ENCODE peak calls at places on chromosomes 4 and X, in nine cellular contexts. One of them, this sample, is unnamed. For H3K27me3 and H3K4me1, the result is how much of the 10 kb centered on the place peaks cover.

GRCh38 chrX:64853424-64853823 is 122.8 kb downstream of the ZC4H2 start:
- DNase-seq in GM23338: no peak
- DNase-seq in CD8-positive, alpha-beta T cell: no peak
- DNase-seq in heart left ventricle: no peak
- DNase-seq in ovary: no peak
- DNase-seq in A673: no peak
- DNase-seq in upper lobe of left lung: no peak
- DNase-seq in neural progenitor cell: no peak
- DNase-seq in SK-N-SH: no peak
- DNase-seq in this sample: no peak

GRCh38 chrX:109485470-109486340 is 3.8 kb upstream of the GUCY2F start:
- DNase-seq in heart left ventricle: peak
- DNase-seq in neural progenitor cell: peak
- DNase-seq in A673: peak
- DNase-seq in ovary: peak
- DNase-seq in upper lobe of left lung: no peak
- DNase-seq in GM23338: peak
- DNase-seq in SK-N-SH: peak
- DNase-seq in CD8-positive, alpha-beta T cell: peak
- DNase-seq in this sample: no peak

GRCh38 chr4:173057906-173058305 is 110.7 kb upstream of the GALNT7 start:
- DNase-seq in A673: no peak
- DNase-seq in ovary: no peak
- DNase-seq in heart left ventricle: no peak
- DNase-seq in GM23338: no peak
- DNase-seq in SK-N-SH: no peak
- DNase-seq in CD8-positive, alpha-beta T cell: no peak
- DNase-seq in upper lobe of left lung: no peak
- DNase-seq in neural progenitor cell: no peak
- DNase-seq in this sample: no peak

GRCh38 chr4:68858039-68858438 is 42.2 kb downstream of the UGT2B10 start:
- DNase-seq in neural progenitor cell: no peak
- DNase-seq in GM23338: no peak
- DNase-seq in CD8-positive, alpha-beta T cell: no peak
- DNase-seq in heart left ventricle: no peak
- DNase-seq in SK-N-SH: no peak
- DNase-seq in ovary: no peak
- DNase-seq in upper lobe of left lung: no peak
- DNase-seq in A673: no peak
- DNase-seq in this sample: no peak

GRCh38 chr4:5477613-5478012 is 230.7 kb downstream of the EVC2 start:
- DNase-seq in A673: no peak
- DNase-seq in neural progenitor cell: no peak
- DNase-seq in upper lobe of left lung: no peak
- DNase-seq in ovary: no peak
- DNase-seq in CD8-positive, alpha-beta T cell: no peak
- DNase-seq in GM23338: no peak
- DNase-seq in heart left ventricle: no peak
- DNase-seq in SK-N-SH: no peak
- DNase-seq in this sample: no peak

GRCh38 chrX:153861733-153862300 is 24.2 kb downstream of the L1CAM start:
- DNase-seq in neural progenitor cell: no peak
- DNase-seq in ovary: no peak
- DNase-seq in A673: no peak
- DNase-seq in upper lobe of left lung: no peak
- DNase-seq in CD8-positive, alpha-beta T cell: no peak
- DNase-seq in SK-N-SH: peak
- DNase-seq in heart left ventricle: no peak
- DNase-seq in GM23338: no peak
- DNase-seq in this sample: no peak

GRCh38 chr4:105194328-105195231 is 47.9 kb downstream of the TET2 start:
- DNase-seq in ovary: no peak
- DNase-seq in neural progenitor cell: no peak
- DNase-seq in A673: no peak
- DNase-seq in GM23338: no peak
- DNase-seq in heart left ventricle: no peak
- DNase-seq in SK-N-SH: no peak
- DNase-seq in CD8-positive, alpha-beta T cell: no peak
- DNase-seq in upper lobe of left lung: no peak
- DNase-seq in this sample: no peak

GRCh38 chr4:92305878-92306520 is 2.2 kb downstream of the GRID2 start:
- DNase-seq in neural progenitor cell: peak
- DNase-seq in SK-N-SH: peak
- DNase-seq in upper lobe of left lung: peak
- DNase-seq in ovary: no peak
- DNase-seq in A673: no peak
- DNase-seq in heart left ventricle: no peak
- DNase-seq in GM23338: peak
- DNase-seq in CD8-positive, alpha-beta T cell: no peak
- DNase-seq in this sample: no peak

GRCh38 chrX:12975670-12975965 is 708 bp downstream of the TMSB4X start:
- DNase-seq in CD8-positive, alpha-beta T cell: no peak
- DNase-seq in A673: no peak
- DNase-seq in neural progenitor cell: peak
- DNase-seq in GM23338: no peak
- DNase-seq in upper lobe of left lung: peak
- DNase-seq in heart left ventricle: peak
- DNase-seq in SK-N-SH: no peak
- DNase-seq in ovary: peak
- DNase-seq in this sample: no peak

GRCh38 chr4:45662996-45663395 is 460.9 kb downstream of the GABRG1 start:
- DNase-seq in GM23338: peak
- DNase-seq in A673: peak
- DNase-seq in CD8-positive, alpha-beta T cell: no peak
- DNase-seq in upper lobe of left lung: no peak
- DNase-seq in neural progenitor cell: peak
- DNase-seq in SK-N-SH: no peak
- DNase-seq in heart left ventricle: peak
- DNase-seq in ovary: no peak
- DNase-seq in this sample: no peak

GRCh38 chr4:145186719-145187118 is 6.3 kb upstream of the OTUD4 start:
- DNase-seq in GM23338: no peak
- DNase-seq in upper lobe of left lung: no peak
- DNase-seq in ovary: no peak
- DNase-seq in neural progenitor cell: no peak
- DNase-seq in heart left ventricle: no peak
- DNase-seq in A673: no peak
- DNase-seq in SK-N-SH: no peak
- DNase-seq in CD8-positive, alpha-beta T cell: no peak
- DNase-seq in this sample: no peak

GRCh38 chrX:46710927-46711623 is 47.8 kb downstream of the SLC9A7 start:
- DNase-seq in ovary: no peak
- DNase-seq in upper lobe of left lung: no peak
- DNase-seq in neural progenitor cell: peak
- DNase-seq in CD8-positive, alpha-beta T cell: no peak
- DNase-seq in GM23338: peak
- DNase-seq in A673: no peak
- DNase-seq in SK-N-SH: peak
- DNase-seq in heart left ventricle: no peak
- DNase-seq in this sample: no peak

GRCh38 chr4:38490753-38491446 is 173.1 kb upstream of the KLF3 start:
- DNase-seq in heart left ventricle: no peak
- DNase-seq in SK-N-SH: no peak
- DNase-seq in GM23338: no peak
- DNase-seq in upper lobe of left lung: no peak
- DNase-seq in ovary: no peak
- DNase-seq in A673: no peak
- DNase-seq in CD8-positive, alpha-beta T cell: no peak
- DNase-seq in neural progenitor cell: no peak
- DNase-seq in this sample: no peak

GRCh38 chrX:154727418-154728323 is 23.2 kb downstream of the GAB3 start:
- DNase-seq in GM23338: no peak
- DNase-seq in CD8-positive, alpha-beta T cell: no peak
- DNase-seq in A673: no peak
- DNase-seq in upper lobe of left lung: no peak
- DNase-seq in heart left ventricle: peak
- DNase-seq in neural progenitor cell: no peak
- DNase-seq in ovary: peak
- DNase-seq in SK-N-SH: no peak
- DNase-seq in this sample: no peak

GRCh38 chr4:38889143-38889542 is 21.5 kb downstream of the FAM114A1 start:
- DNase-seq in heart left ventricle: no peak
- DNase-seq in SK-N-SH: no peak
- DNase-seq in CD8-positive, alpha-beta T cell: no peak
- DNase-seq in neural progenitor cell: no peak
- DNase-seq in A673: peak
- DNase-seq in ovary: no peak
- DNase-seq in upper lobe of left lung: no peak
- DNase-seq in GM23338: no peak
- DNase-seq in this sample: no peak

GRCh38 chrX:144717682-144718081 is 529.6 kb upstream of the SPANXN1 start:
- DNase-seq in SK-N-SH: no peak
- DNase-seq in upper lobe of left lung: no peak
- DNase-seq in GM23338: no peak
- DNase-seq in ovary: no peak
- DNase-seq in A673: no peak
- DNase-seq in CD8-positive, alpha-beta T cell: no peak
- DNase-seq in neural progenitor cell: no peak
- DNase-seq in heart left ventricle: no peak
- DNase-seq in this sample: no peak
- H3K27me3 ChIP-seq in SK-N-SH: under half
- H3K27me3 ChIP-seq in upper lobe of left lung: under half
- H3K27me3 ChIP-seq in GM23338: under half
- H3K27me3 ChIP-seq in ovary: under half
- H3K27me3 ChIP-seq in A673: under half
- H3K27me3 ChIP-seq in CD8-positive, alpha-beta T cell: under half
- H3K27me3 ChIP-seq in neural progenitor cell: under half
- H3K27me3 ChIP-seq in heart left ventricle: under half
- H3K27me3 ChIP-seq in this sample: under half

DNA sequence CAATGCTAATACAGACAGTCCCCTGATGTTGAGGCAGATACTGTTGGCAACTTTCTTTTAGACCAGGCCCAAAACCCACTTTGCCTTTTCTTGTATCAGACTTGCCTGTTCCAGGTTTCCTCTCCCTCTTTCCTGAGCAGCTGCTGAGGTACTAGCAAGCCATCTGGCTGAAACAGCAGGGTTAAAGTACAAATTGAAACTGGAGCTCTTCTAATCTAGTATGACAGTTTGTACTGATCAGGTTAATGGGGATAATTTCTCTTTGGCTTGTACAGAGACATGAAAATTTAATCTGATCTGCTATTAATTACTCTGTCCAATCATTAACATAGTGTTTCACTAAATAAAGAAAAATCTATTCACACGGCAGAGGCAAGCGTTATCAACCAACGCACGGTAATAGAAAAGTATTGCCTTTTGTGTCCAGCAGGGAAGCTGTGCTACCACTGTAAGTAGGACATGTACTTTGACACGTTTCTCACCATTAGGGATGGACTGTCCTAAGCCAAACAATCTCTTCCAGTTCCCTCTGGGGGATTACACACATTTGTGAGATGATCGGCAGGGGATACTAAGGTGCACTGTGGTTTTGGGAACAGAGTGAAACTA is 71.1 kb downstream of the IGSF1 start:
- DNase-seq in GM23338: no peak
- DNase-seq in SK-N-SH: no peak
- DNase-seq in upper lobe of left lung: no peak
- DNase-seq in ovary: no peak
- DNase-seq in A673: no peak
- DNase-seq in CD8-positive, alpha-beta T cell: no peak
- DNase-seq in neural progenitor cell: no peak
- DNase-seq in heart left ventricle: no peak
- DNase-seq in this sample: no peak
- TF ChIP-seq CTCF in GM23338: no peak
- TF ChIP-seq CTCF in SK-N-SH: no peak
- TF ChIP-seq CTCF in upper lobe of left lung: no peak
- TF ChIP-seq CTCF in ovary: no peak
- TF ChIP-seq CTCF in A673: no peak
- TF ChIP-seq CTCF in CD8-positive, alpha-beta T cell: no peak
- TF ChIP-seq CTCF in neural progenitor cell: no peak
- TF ChIP-seq CTCF in heart left ventricle: no peak
- TF ChIP-seq CTCF in this sample: no peak

GRCh38 chrX:71107245-71107644 is 705 bp upstream of the CXorf65 start:
- DNase-seq in heart left ventricle: no peak
- DNase-seq in SK-N-SH: no peak
- DNase-seq in neural progenitor cell: no peak
- DNase-seq in GM23338: no peak
- DNase-seq in CD8-positive, alpha-beta T cell: no peak
- DNase-seq in upper lobe of left lung: no peak
- DNase-seq in ovary: no peak
- DNase-seq in A673: no peak
- DNase-seq in this sample: no peak

GRCh38 chrX:71106427-71106826 is at the start of gene CXorf65:
- DNase-seq in neural progenitor cell: no peak
- DNase-seq in ovary: no peak
- DNase-seq in upper lobe of left lung: no peak
- DNase-seq in SK-N-SH: no peak
- DNase-seq in CD8-positive, alpha-beta T cell: peak
- DNase-seq in A673: no peak
- DNase-seq in heart left ventricle: no peak
- DNase-seq in GM23338: no peak
- DNase-seq in this sample: no peak

GRCh38 chrX:71105638-71106037 is 902 bp downstream of the CXorf65 start:
- DNase-seq in upper lobe of left lung: no peak
- DNase-seq in neural progenitor cell: no peak
- DNase-seq in ovary: no peak
- DNase-seq in heart left ventricle: no peak
- DNase-seq in GM23338: no peak
- DNase-seq in A673: no peak
- DNase-seq in CD8-positive, alpha-beta T cell: no peak
- DNase-seq in SK-N-SH: no peak
- DNase-seq in this sample: no peak

GRCh38 chrX:71111141-71111843 is at the start of gene IL2RG:
- DNase-seq in neural progenitor cell: no peak
- DNase-seq in GM23338: no peak
- DNase-seq in upper lobe of left lung: no peak
- DNase-seq in CD8-positive, alpha-beta T cell: peak
- DNase-seq in SK-N-SH: no peak
- DNase-seq in heart left ventricle: no peak
- DNase-seq in ovary: no peak
- DNase-seq in A673: no peak
- DNase-seq in this sample: no peak

DNA sequence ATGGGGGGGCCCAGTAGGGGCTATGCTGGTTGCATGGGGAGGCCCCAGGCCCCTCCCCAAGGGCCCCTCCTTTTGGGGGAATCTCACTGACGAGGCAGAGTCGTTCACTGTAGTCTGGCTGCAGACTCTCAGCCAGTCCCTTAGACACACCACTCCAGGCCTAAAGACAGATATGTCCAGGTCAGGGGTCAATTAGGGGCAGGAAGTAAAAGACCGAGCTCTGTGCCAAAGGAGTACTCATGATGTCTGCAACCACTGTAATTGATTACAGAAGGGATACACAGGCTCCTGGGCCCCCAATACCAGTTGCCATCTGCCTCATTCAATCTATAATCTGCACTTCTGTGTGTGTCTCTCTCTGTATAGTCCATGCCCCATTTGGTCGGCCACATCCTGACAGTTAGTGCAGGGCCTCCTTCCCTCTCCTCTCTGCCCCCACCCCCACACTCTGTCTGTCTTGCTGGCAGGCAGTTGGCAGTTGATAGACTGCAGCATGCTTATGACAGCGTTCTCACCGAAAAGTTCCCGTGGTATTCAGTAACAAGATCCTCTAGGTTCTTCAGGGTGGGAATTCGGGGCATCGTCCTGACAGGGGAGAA is 1.3 kb upstream of the CXorf65 start:
- DNase-seq in CD8-positive, alpha-beta T cell: peak
- DNase-seq in neural progenitor cell: no peak
- DNase-seq in upper lobe of left lung: no peak
- DNase-seq in GM23338: no peak
- DNase-seq in ovary: no peak
- DNase-seq in A673: no peak
- DNase-seq in SK-N-SH: no peak
- DNase-seq in heart left ventricle: no peak
- DNase-seq in this sample: no peak
- H3K4me1 ChIP-seq in CD8-positive, alpha-beta T cell: half or more
- H3K4me1 ChIP-seq in neural progenitor cell: under half
- H3K4me1 ChIP-seq in upper lobe of left lung: under half
- H3K4me1 ChIP-seq in GM23338: under half
- H3K4me1 ChIP-seq in ovary: under half
- H3K4me1 ChIP-seq in A673: under half
- H3K4me1 ChIP-seq in SK-N-SH: under half
- H3K4me1 ChIP-seq in heart left ventricle: under half
- H3K4me1 ChIP-seq in this sample: under half

GRCh38 chr4:11503166-11503565 is 74.5 kb upstream of the HS3ST1 start:
- DNase-seq in neural progenitor cell: no peak
- DNase-seq in SK-N-SH: no peak
- DNase-seq in ovary: no peak
- DNase-seq in upper lobe of left lung: no peak
- DNase-seq in A673: no peak
- DNase-seq in CD8-positive, alpha-beta T cell: no peak
- DNase-seq in heart left ventricle: peak
- DNase-seq in GM23338: no peak
- DNase-seq in this sample: no peak
- H3K27me3 ChIP-seq in neural progenitor cell: under half
- H3K27me3 ChIP-seq in SK-N-SH: under half
- H3K27me3 ChIP-seq in ovary: under half
- H3K27me3 ChIP-seq in upper lobe of left lung: under half
- H3K27me3 ChIP-seq in A673: under half
- H3K27me3 ChIP-seq in CD8-positive, alpha-beta T cell: under half
- H3K27me3 ChIP-seq in heart left ventricle: under half
- H3K27me3 ChIP-seq in GM23338: under half
- H3K27me3 ChIP-seq in this sample: under half

This sample was measured in vagina.